ENCODE peak calls at places on chromosomes 6 and 20, in seven cellular contexts. W, D, C, L, X, Q and Y are unnamed samples.

GRCh38 chr6:132464538-132465256 is 48.2 kb downstream of the STX7 start:
- DNase-seq in W (no peak), D (no peak), C (no peak), L (no peak), X (no peak), Q (no peak), Y (no peak)

GRCh38 chr6:82906489-82906888 is 159.2 kb downstream of the UBE3D start:
- DNase-seq in W (no peak), D (no peak), C (no peak), L (no peak), X (no peak), Q (no peak), Y (no peak)

GRCh38 chr20:50534567-50534966 is 24.4 kb downstream of the PTPN1 start:
- DNase-seq in W (no peak), D (no peak), C (no peak), L (no peak), X (no peak), Q (no peak), Y (no peak)

GRCh38 chr6:113067612-113068262 is 720.6 kb downstream of the RFPL4B start:
- DNase-seq in W (no peak), D (no peak), C (no peak), L (no peak), X (no peak), Q (no peak), Y (no peak)

GRCh38 chr6:30926644-30927043 is 5.3 kb downstream of the SFTA2 start:
- DNase-seq in W (no peak), D (no peak), C (no peak), L (peak; percentile 80), X (no peak), Q (no peak), Y (no peak)

GRCh38 chr6:116596815-116597214 is 19.5 kb upstream of the RSPH4A start:
- DNase-seq in W (no peak), D (no peak), C (no peak), L (no peak), X (no peak), Q (no peak), Y (no peak)

GRCh38 chr20:60867589-60867988 is 384.5 kb upstream of the CDH4 start:
- DNase-seq in W (no peak), D (no peak), C (no peak), L (no peak), X (no peak), Q (no peak), Y (no peak)

GRCh38 chr6:108671175-108671574 is 110.5 kb downstream of the FOXO3 start:
- DNase-seq in W (no peak), D (no peak), C (no peak), L (no peak), X (no peak), Q (no peak), Y (no peak)

GRCh38 chr6:6397842-6398241 is 77.4 kb upstream of the F13A1 start:
- DNase-seq in W (no peak), D (no peak), C (no peak), L (no peak), X (no peak), Q (no peak), Y (no peak)

GRCh38 chr6:5506149-5506548 is 244.8 kb downstream of the FARS2 start:
- DNase-seq in W (no peak), D (no peak), C (no peak), L (no peak), X (no peak), Q (no peak), Y (no peak)

GRCh38 chr6:84546427-84546914 is 217.9 kb downstream of the TBX18 start:
- DNase-seq in W (no peak), D (no peak), C (no peak), L (no peak), X (no peak), Q (no peak), Y (no peak)

GRCh38 chr20:49790077-49790798 is 22.4 kb upstream of the SLC9A8 start:
- DNase-seq in W (no peak), D (no peak), C (no peak), L (no peak), X (peak; percentile 28), Q (no peak), Y (no peak)

GRCh38 chr6:110474500-110474899 is 1.9 kb downstream of the SLC22A16 start:
- DNase-seq in W (no peak), D (no peak), C (no peak), L (no peak), X (no peak), Q (no peak), Y (no peak)
- H3K27ac ChIP-seq in W (no peak overlapping the region), D (no peak overlapping the region), C (no peak overlapping the region), L (no peak overlapping the region), X (no peak overlapping the region), Q (no peak overlapping the region), Y (no peak overlapping the region)

DNA sequence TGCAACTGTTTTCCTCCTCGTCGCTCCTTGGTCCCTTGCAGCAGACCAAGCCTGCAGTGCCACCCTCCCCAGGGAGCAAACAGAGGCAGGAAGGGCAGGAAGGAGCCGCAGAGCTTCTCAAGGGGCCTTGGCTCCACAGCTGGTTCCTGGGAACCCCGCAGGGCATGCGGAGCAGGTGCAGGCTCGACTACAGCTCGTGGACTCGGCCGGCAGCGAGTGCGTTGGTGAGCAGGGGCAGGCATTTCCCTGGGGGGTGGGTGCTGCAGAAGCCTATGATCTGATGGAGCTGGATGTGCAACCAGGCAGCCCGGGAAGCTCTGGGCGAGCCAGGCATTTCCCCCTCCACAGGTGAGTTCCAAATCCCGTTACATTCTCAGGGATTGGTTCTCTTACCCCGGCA is 37.1 kb downstream of the FRMD1 start:
- DNase-seq in W (no peak), D (no peak), C (no peak), L (no peak), X (no peak), Q (no peak), Y (no peak)
- H3K9me3 ChIP-seq in W (no peaks in the 10 kb centered on the region), D (peaks cover 5% of the 10 kb centered on the region), C (peaks cover 11% of the 10 kb centered on the region), L (no peaks in the 10 kb centered on the region), X (peaks cover 31% of the 10 kb centered on the region), Q (no peaks in the 10 kb centered on the region), Y (peaks cover 6% of the 10 kb centered on the region)

GRCh38 chr20:44032583-44033138 is 118.0 kb downstream of the TOX2 start:
- DNase-seq in W (no peak), D (no peak), C (no peak), L (no peak), X (no peak), Q (no peak), Y (no peak)
- H3K4me1 ChIP-seq in W (peaks cover 15% of the 10 kb centered on the region), D (no peaks in the 10 kb centered on the region), C (no peaks in the 10 kb centered on the region), L (no peaks in the 10 kb centered on the region), X (no peaks in the 10 kb centered on the region), Q (no peaks in the 10 kb centered on the region), Y (peaks cover 27% of the 10 kb centered on the region)

GRCh38 chr20:44979090-44979621 is 12.8 kb downstream of the STK4 start:
- DNase-seq in W (peak; percentile 60), D (no peak), C (no peak), L (no peak), X (no peak), Q (peak; percentile 53), Y (peak; percentile 68)
- H3K27ac ChIP-seq in W (peak overlapping the region; percentile 88), D (no peak overlapping the region), C (no peak overlapping the region), L (no peak overlapping the region), X (peak overlapping the region; percentile 24), Q (peak overlapping the region; percentile 62), Y (peak overlapping the region; percentile 76)

GRCh38 chr6:22752522-22752921 is 183.2 kb downstream of the HDGFL1 start:
- DNase-seq in W (no peak), D (no peak), C (no peak), L (no peak), X (no peak), Q (no peak), Y (no peak)
- H3K9me3 ChIP-seq in W (no peaks in the 10 kb centered on the region), D (no peaks in the 10 kb centered on the region), C (no peaks in the 10 kb centered on the region), L (no peaks in the 10 kb centered on the region), X (peaks cover 6% of the 10 kb centered on the region), Q (no peaks in the 10 kb centered on the region), Y (no peaks in the 10 kb centered on the region)